ENCODE peak calls at places on chromosome 13, in eight cellular contexts. I is HS-5; N is glutamatergic neuron; Z is Right ventricle myocardium superior; J is EL; D is body of pancreas; F is cardiac fibroblast; V is activated CD8-positive, alpha-beta memory T cell treated with anti-CD3 and anti-CD28 coated beads for 1 hour. U is an unnamed sample.

GRCh38 chr13:84455143-84455905 is 573.0 kb upstream of the SLITRK1 start:
- DNase-seq in F (no peak), J (no peak), I (no peak), V (no peak), Z (no peak), N (no peak), D (no peak), U (no peak)

GRCh38 chr13:109858319-109858718 is 71.9 kb upstream of the IRS2 start:
- DNase-seq in J (no peak), I (no peak), F (no peak), V (no peak), N (no peak), Z (no peak), D (no peak), U (no peak)

GRCh38 chr13:65943711-65944110 is 1286.4 kb downstream of the PCDH9 start:
- DNase-seq in N (no peak), I (no peak), V (no peak), J (peak; percentile 24), F (peak; percentile 68), Z (no peak), D (no peak), U (no peak)

GRCh38 chr13:64069892-64070291 is 2654.2 kb upstream of the PCDH20 start:
- DNase-seq in F (no peak), J (no peak), D (no peak), N (no peak), Z (no peak), V (no peak), I (no peak), U (no peak)

GRCh38 chr13:106529415-106530208 is 5.8 kb downstream of the EFNB2 start:
- DNase-seq in V (no peak), N (no peak), F (no peak), I (no peak), D (no peak), Z (no peak), J (no peak), U (no peak)

GRCh38 chr13:60351326-60351725 is 45.7 kb upstream of the TDRD3 start:
- DNase-seq in Z (no peak), N (no peak), J (peak; percentile 63), F (peak; percentile 64), I (peak; percentile 51), V (no peak), D (no peak), U (no peak)

GRCh38 chr13:48783181-48783630 is 129.5 kb downstream of the CYSLTR2 start:
- DNase-seq in J (peak; percentile 92), Z (peak; percentile 84), F (peak; percentile 100), D (peak; percentile 54), V (no peak), I (peak; percentile 82), N (no peak), U (no peak)

GRCh38 chr13:44396295-44396962 is 22.8 kb downstream of the SERP2 start:
- DNase-seq in F (no peak), I (no peak), Z (no peak), N (no peak), J (no peak), V (no peak), D (no peak), U (no peak)

GRCh38 chr13:57352114-57352513 is 185.1 kb downstream of the PRR20E start:
- DNase-seq in J (no peak), I (no peak), Z (no peak), V (no peak), F (no peak), N (no peak), D (no peak), U (no peak)

GRCh38 chr13:109274188-109274821 is 512.1 kb downstream of the IRS2 start:
- DNase-seq in F (peak; percentile 93), Z (no peak), V (no peak), D (no peak), I (peak; percentile 46), N (no peak), J (peak; percentile 94), U (no peak)

GRCh38 chr13:42181381-42181953 is 90.5 kb upstream of the AKAP11 start:
- DNase-seq in V (no peak), I (no peak), D (no peak), N (peak; percentile 49), Z (no peak), J (no peak), F (no peak), U (no peak)

GRCh38 chr13:36918246-36919060 is 1.6 kb downstream of the SMAD9 start:
- DNase-seq in V (no peak), D (no peak), N (no peak), Z (no peak), F (no peak), I (no peak), J (peak; percentile 39), U (no peak)

GRCh38 chr13:91329736-91330135 is 17.8 kb upstream of the MIR17HG start:
- DNase-seq in J (no peak), Z (no peak), V (no peak), N (no peak), I (no peak), D (no peak), F (no peak), U (no peak)

GRCh38 chr13:92769064-92769463 is 457.5 kb upstream of the GPC6 start:
- DNase-seq in J (peak; percentile 2), I (no peak), D (no peak), Z (no peak), V (no peak), N (no peak), F (peak; percentile 1), U (no peak)

GRCh38 chr13:45473627-45474026 is 8.9 kb downstream of the COG3 start:
- DNase-seq in V (no peak), J (no peak), F (no peak), N (no peak), D (no peak), Z (no peak), I (no peak), U (no peak)

GRCh38 chr13:114203536-114203935 is 24.5 kb downstream of the CFAP97D2 start:
- DNase-seq in Z (no peak), N (no peak), J (no peak), F (no peak), V (no peak), I (no peak), D (no peak), U (no peak)

GRCh38 chr13:99344610-99345208 is 37.5 kb upstream of the GPR183 start:
- DNase-seq in F (no peak), D (no peak), I (no peak), Z (no peak), J (no peak), V (no peak), N (no peak), U (no peak)

GRCh38 chr13:24630121-24630520 is 50.1 kb upstream of the ATP12A start:
- DNase-seq in N (no peak), D (no peak), I (no peak), V (no peak), F (no peak), J (no peak), Z (no peak), U (no peak)

GRCh38 chr13:23506821-23507210 is 63.4 kb upstream of the TNFRSF19 start:
- DNase-seq in J (peak; percentile 92), V (no peak), N (no peak), D (no peak), I (peak; percentile 65), Z (no peak), F (peak; percentile 86), U (no peak)

GRCh38 chr13:87884874-87885273 is 213.7 kb downstream of the SLITRK5 start:
- DNase-seq in I (no peak), N (no peak), F (no peak), Z (no peak), J (no peak), D (no peak), V (no peak), U (no peak)

GRCh38 chr13:50152224-50152623 is 137.0 kb downstream of the KCNRG start:
- DNase-seq in I (no peak), N (no peak), Z (no peak), J (no peak), V (no peak), F (no peak), D (no peak), U (no peak)

GRCh38 chr13:28340272-28340793 is 154.6 kb downstream of the FLT1 start:
- DNase-seq in D (no peak), Z (no peak), F (no peak), N (no peak), J (peak; percentile 92), V (no peak), I (no peak), U (no peak)

GRCh38 chr13:113907637-113908617 is 44.1 kb upstream of the GAS6 start:
- DNase-seq in V (no peak), N (no peak), D (peak; percentile 51), Z (no peak), I (peak; percentile 82), F (peak; percentile 70), J (peak; percentile 95), U (no peak)

GRCh38 chr13:46743191-46743590 is 53.8 kb downstream of the ESD start:
- DNase-seq in D (no peak), I (peak; percentile 37), J (peak; percentile 61), V (no peak), Z (no peak), N (no peak), F (peak; percentile 49), U (no peak)

GRCh38 chr13:40121711-40122110 is 466.2 kb downstream of the COG6 start:
- DNase-seq in I (no peak), J (no peak), N (no peak), V (no peak), D (no peak), Z (no peak), F (no peak), U (no peak)

GRCh38 chr13:72431981-72432617 is 295.3 kb downstream of the MZT1 start:
- DNase-seq in N (no peak), Z (no peak), I (no peak), F (no peak), V (no peak), D (no peak), J (no peak), U (no peak)